ENCODE peak calls at places on chromosomes 5 and 9, in seven cellular contexts. E is ovary, K is OCI-LY7, Y is NCI-H1105 treated with DMSO at 0.1 percent for 48 hours, U is amygdala, G is substantia nigra, W is A172. D is an unnamed sample.

GRCh38 chr5:135457424-135458071 is 5.4 kb upstream of the TIFAB start:
- DNase-seq in E (peak; percentile 23), W (peak; percentile 52), U (peak; percentile 18), K (peak; percentile 58), Y (peak; percentile 28), G (no peak), D (peak; percentile 6)

GRCh38 chr5:33829430-33829829 is 62.4 kb downstream of the ADAMTS12 start:
- DNase-seq in W (no peak), K (no peak), E (no peak), Y (no peak), G (no peak), U (no peak), D (no peak)

GRCh38 chr5:119398713-119399492 is 43.1 kb downstream of the TNFAIP8 start:
- DNase-seq in U (no peak), K (no peak), E (no peak), G (no peak), Y (no peak), W (no peak), D (no peak)

GRCh38 chr5:10577371-10578291 is 13.8 kb downstream of the ANKRD33B start:
- DNase-seq in E (no peak), Y (no peak), W (peak; percentile 66), U (no peak), G (no peak), K (no peak), D (no peak)

GRCh38 chr9:96420468-96421219 is 2.5 kb upstream of the ZNF367 start:
- DNase-seq in W (peak; percentile 100), U (no peak), K (peak; percentile 71), G (no peak), E (peak; percentile 17), Y (peak; percentile 11), D (no peak)

GRCh38 chr9:93287593-93287992 is 103.7 kb downstream of the WNK2 start:
- DNase-seq in W (no peak), K (no peak), U (no peak), E (no peak), Y (no peak), G (no peak), D (no peak)

GRCh38 chr9:88587885-88588628 is 53.1 kb downstream of the NXNL2 start:
- DNase-seq in W (no peak), Y (no peak), K (no peak), G (no peak), E (no peak), U (no peak), D (no peak)

GRCh38 chr9:74639112-74639511 is 142.0 kb downstream of the RORB start:
- DNase-seq in Y (no peak), U (no peak), W (no peak), E (no peak), G (no peak), K (no peak), D (no peak)

GRCh38 chr9:98793031-98793430 is 3.3 kb downstream of the ANKS6 start:
- DNase-seq in G (no peak), Y (no peak), K (no peak), W (no peak), U (no peak), E (no peak), D (no peak)

D was measured in DMS79 treated with DMSO at 0.1 percent for 48 hours.